ENCODE peak calls at places on chromosome 17, in seven cellular contexts. B, I, D, V, W, N and K are unnamed samples.
A peak's percentile ranks its signal among the peaks of the same experiment; 100 is the strongest.

GRCh38 chr17:28738680-28739384 is 5.0 kb upstream of the TRAF4 start:
- DNase-seq in B (no peak), I (no peak), D (peak; percentile 88), V (no peak), W (no peak), N (no peak), K (no peak)

GRCh38 chr17:55986817-55987216 is 166.5 kb upstream of the ANKFN1 start:
- DNase-seq in B (no peak), I (no peak), D (no peak), V (no peak), W (no peak), N (no peak), K (no peak)

GRCh38 chr17:35708149-35708548 is 23.3 kb upstream of the RASL10B start:
- DNase-seq in B (no peak), I (no peak), D (no peak), V (no peak), W (no peak), N (no peak), K (no peak)

GRCh38 chr17:27481327-27481726 is 25.1 kb downstream of the KSR1 start:
- DNase-seq in B (no peak), I (no peak), D (no peak), V (no peak), W (no peak), N (no peak), K (no peak)

GRCh38 chr17:4948166-4948996 is at the start of gene PFN1:
- DNase-seq in B (peak; percentile 91), I (peak; percentile 93), D (peak; percentile 96), V (peak; percentile 91), W (peak; percentile 95), N (peak; percentile 87), K (peak; percentile 96)

GRCh38 chr17:70184770-70185169 is 15.4 kb downstream of the KCNJ2 start:
- DNase-seq in B (peak; percentile 88), I (no peak), D (no peak), V (peak; percentile 80), W (peak; percentile 65), N (no peak), K (peak; percentile 87)

GRCh38 chr17:34519286-34519685 is 60.1 kb upstream of the TMEM132E start:
- DNase-seq in B (peak; percentile 9), I (no peak), D (peak; percentile 43), V (no peak), W (no peak), N (no peak), K (no peak)

GRCh38 chr17:78360371-78361226 is 722 bp upstream of the SOCS3 start:
- DNase-seq in B (peak; percentile 79), I (peak; percentile 92), D (peak; percentile 87), V (peak; percentile 80), W (peak; percentile 85), N (peak; percentile 97), K (peak; percentile 91)

GRCh38 chr17:59863607-59864006 is 29.1 kb downstream of the TUBD1 start:
- DNase-seq in B (no peak), I (no peak), D (no peak), V (no peak), W (no peak), N (no peak), K (peak; percentile 45)

GRCh38 chr17:39665642-39666221 is 583 bp downstream of the TCAP start:
- DNase-seq in B (no peak), I (no peak), D (no peak), V (no peak), W (no peak), N (no peak), K (no peak)

GRCh38 chr17:82962163-82962720 is 117.2 kb upstream of the METRNL start:
- DNase-seq in B (peak; percentile 57), I (no peak), D (no peak), V (peak; percentile 60), W (peak; percentile 12), N (no peak), K (no peak)

GRCh38 chr17:52383493-52384100 is 225.1 kb upstream of the CA10 start:
- DNase-seq in B (peak; percentile 25), I (no peak), D (peak; percentile 52), V (peak; percentile 0), W (peak; percentile 8), N (no peak), K (peak; percentile 63)

GRCh38 chr17:50630524-50631194 is 4.0 kb upstream of the ABCC3 start:
- DNase-seq in B (no peak), I (no peak), D (peak; percentile 48), V (no peak), W (no peak), N (peak; percentile 80), K (no peak)

GRCh38 chr17:68197091-68197996 is 50.5 kb upstream of the AMZ2 start:
- DNase-seq in B (no peak), I (peak; percentile 21), D (no peak), V (no peak), W (no peak), N (no peak), K (no peak)

GRCh38 chr17:55521193-55521592 is 9.9 kb upstream of the SMIM36 start:
- DNase-seq in B (no peak), I (no peak), D (no peak), V (no peak), W (no peak), N (no peak), K (no peak)

GRCh38 chr17:10550014-10550413 is 556 bp upstream of the MYH2 start:
- DNase-seq in B (no peak), I (no peak), D (no peak), V (no peak), W (no peak), N (no peak), K (no peak)
- TF ChIP-seq CTCF in B (no peak), I (no peak), D (no peak), V (no peak), W (no peak), N (no peak), K (no peak)

DNA sequence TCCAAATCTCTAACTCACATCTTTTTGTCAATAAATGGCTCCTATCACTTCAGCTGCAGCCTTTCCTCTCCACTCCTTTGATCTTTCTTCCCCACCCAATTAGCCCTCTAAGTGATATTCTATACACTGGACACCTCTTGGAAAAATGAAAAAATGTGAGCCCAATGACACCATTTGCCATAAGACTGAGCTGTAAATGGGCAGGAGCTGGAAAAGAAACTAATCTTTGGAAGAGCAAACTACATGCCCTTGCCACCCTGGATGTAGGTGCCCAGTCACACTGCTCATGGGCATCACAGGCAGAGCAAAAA is 80.0 kb downstream of the SMG6 start:
- DNase-seq in B (no peak), I (no peak), D (no peak), V (no peak), W (no peak), N (no peak), K (no peak)
- H3K4me3 ChIP-seq in B (no peak overlapping the region), I (no peak overlapping the region), D (no peak overlapping the region), V (no peak overlapping the region), W (no peak overlapping the region), N (no peak overlapping the region), K (no peak overlapping the region)

DNA sequence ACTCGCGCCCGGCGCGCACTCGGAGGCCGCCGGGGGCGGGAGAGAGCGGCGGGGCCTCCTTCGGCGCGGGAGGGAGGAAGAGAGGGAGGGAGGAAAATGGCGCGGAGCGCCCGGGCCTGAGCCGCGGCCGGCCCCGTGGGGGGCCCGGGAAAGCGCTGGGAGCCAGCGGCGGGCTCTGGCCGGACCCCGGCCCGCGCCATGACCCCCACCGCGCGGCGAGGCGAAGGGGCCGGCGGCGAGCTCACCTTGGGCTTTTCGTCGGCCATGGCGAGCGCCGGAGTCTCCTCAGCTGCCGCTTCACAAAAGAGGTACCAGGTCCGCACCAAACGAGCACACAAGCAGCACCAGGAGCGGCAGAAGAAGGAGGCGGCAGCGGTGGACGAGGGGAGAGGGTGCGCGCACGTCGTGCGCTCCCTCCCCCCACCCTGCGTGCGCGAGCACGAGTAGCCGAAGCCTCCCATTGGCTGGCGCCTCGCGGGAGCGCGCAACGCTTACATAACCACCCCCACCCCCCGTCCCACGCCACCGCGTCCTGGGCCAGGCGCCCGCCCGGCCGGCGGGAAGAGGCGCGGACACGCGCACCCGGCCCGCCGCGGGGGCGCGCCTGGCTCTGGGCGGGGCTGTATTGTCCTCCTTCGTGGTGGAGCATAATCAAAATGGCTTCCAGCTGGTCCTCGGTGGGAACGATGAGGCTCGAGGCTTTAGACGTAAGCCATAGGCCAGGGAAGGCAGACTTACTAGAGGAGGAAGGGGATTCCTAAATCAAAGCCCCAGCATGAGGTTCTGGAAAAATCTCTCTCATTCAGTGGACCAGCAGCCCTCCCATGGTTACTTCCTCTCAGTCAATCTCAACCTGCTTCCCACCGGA is at the start of gene SUMO2:
- DNase-seq in B (peak; percentile 93), I (peak; percentile 95), D (peak; percentile 100), V (peak; percentile 94), W (peak; percentile 97), N (peak; percentile 96), K (peak; percentile 96)
- TF ChIP-seq CTCF in B (no peak), I (peak; percentile 63), D (peak; percentile 41), V (peak; percentile 33), W (peak; percentile 13), N (no peak), K (no peak)

GRCh38 chr17:45170280-45170975 is 8.8 kb downstream of the HEXIM2 start:
- DNase-seq in B (no peak), I (no peak), D (no peak), V (no peak), W (no peak), N (no peak), K (no peak)

GRCh38 chr17:45172541-45173286 is 11.0 kb downstream of the HEXIM2 start:
- DNase-seq in B (peak; percentile 48), I (peak; percentile 61), D (peak; percentile 81), V (peak; percentile 72), W (peak; percentile 64), N (peak; percentile 66), K (peak; percentile 74)

GRCh38 chr17:45172232-45172540 is 10.5 kb downstream of the HEXIM2 start:
- DNase-seq in B (no peak), I (no peak), D (no peak), V (no peak), W (no peak), N (no peak), K (no peak)

GRCh38 chr17:45170976-45171337 is 9.3 kb downstream of the HEXIM2 start:
- DNase-seq in B (peak; percentile 68), I (peak; percentile 54), D (no peak), V (peak; percentile 52), W (peak; percentile 74), N (peak; percentile 82), K (peak; percentile 93)

GRCh38 chr17:45171338-45172231 is 9.9 kb downstream of the HEXIM2 start:
- DNase-seq in B (no peak), I (no peak), D (no peak), V (no peak), W (no peak), N (peak; percentile 83), K (no peak)
- H3K4me3 ChIP-seq in B (no peak overlapping the region), I (peak overlapping the region; percentile 56), D (no peak overlapping the region), V (no peak overlapping the region), W (no peak overlapping the region), N (peak overlapping the region; percentile 63), K (no peak overlapping the region)

GRCh38 chr17:17952691-17953090 is 19.5 kb downstream of the TOM1L2 start:
- DNase-seq in B (no peak), I (no peak), D (no peak), V (no peak), W (no peak), N (no peak), K (no peak)
- TF ChIP-seq CTCF in B (no peak), I (no peak), D (peak; percentile 17), V (no peak), W (no peak), N (no peak), K (no peak)

DNA sequence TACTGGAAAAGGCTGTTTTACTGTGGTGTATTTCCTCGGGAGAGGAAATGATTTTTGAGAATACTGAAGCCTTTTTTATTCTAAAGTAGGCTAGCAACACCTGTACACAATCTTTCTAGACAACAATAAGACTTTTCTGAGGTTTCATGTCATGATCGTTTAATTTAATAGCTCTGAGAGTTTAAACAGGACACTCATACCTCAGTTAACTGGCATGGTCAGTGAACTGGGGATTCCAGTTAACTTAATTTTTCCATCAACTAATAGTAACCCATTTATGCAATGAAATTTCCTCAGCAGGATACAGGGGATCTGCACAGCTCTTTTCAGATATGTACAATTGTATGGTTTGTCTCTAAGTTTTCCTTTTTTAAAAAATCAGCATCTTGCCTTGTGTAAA is 262.6 kb downstream of the NTN1 start:
- DNase-seq in B (no peak), I (no peak), D (no peak), V (no peak), W (no peak), N (no peak), K (no peak)
- H3K4me3 ChIP-seq in B (no peak overlapping the region), I (no peak overlapping the region), D (no peak overlapping the region), V (no peak overlapping the region), W (no peak overlapping the region), N (no peak overlapping the region), K (no peak overlapping the region)